ENCODE peak calls at places on chromosomes 4 and X, in ten cellular contexts. U is HFF-Myc, M is cardiac fibroblast, D is upper lobe of right lung, J is stomach, N is IMR-90, X is AG09309, C is GM10248, Z is Peyer's patch, O is GM13976. V is an unnamed sample.

GRCh38 chr4:8472689-8473197 is 32.2 kb downstream of the TRMT44 start:
- DNase-seq in U (peak), M (peak), D (no peak), J (no peak), N (peak), X (peak), C (no peak), Z (no peak), O (no peak), V (peak)

GRCh38 chrX:35665311-35665710 is 132.8 kb upstream of the MAGEB16 start:
- DNase-seq in U (no peak), M (no peak), D (no peak), J (no peak), N (no peak), X (no peak), C (no peak), Z (no peak), O (no peak), V (no peak)

GRCh38 chr4:183746305-183747229 is 87.5 kb downstream of the TRAPPC11 start:
- DNase-seq in U (no peak), M (no peak), D (no peak), J (no peak), N (peak), X (peak), C (no peak), Z (no peak), O (no peak), V (no peak)

GRCh38 chr4:27278615-27279014 is 418.0 kb downstream of the STIM2 start:
- DNase-seq in U (peak), M (no peak), D (no peak), J (no peak), N (peak), X (peak), C (no peak), Z (no peak), O (no peak), V (no peak)

GRCh38 chr4:113398441-113399143 is 349.1 kb downstream of the ANK2 start:
- DNase-seq in U (no peak), M (no peak), D (no peak), J (no peak), N (no peak), X (no peak), C (no peak), Z (no peak), O (no peak), V (no peak)

GRCh38 chr4:104532677-104533076 is 38.0 kb upstream of the CXXC4 start:
- DNase-seq in U (no peak), M (no peak), D (no peak), J (no peak), N (no peak), X (no peak), C (no peak), Z (no peak), O (no peak), V (no peak)

GRCh38 chrX:46262299-46262698 is 282.9 kb downstream of the ZNF674 start:
- DNase-seq in U (no peak), M (no peak), D (no peak), J (no peak), N (no peak), X (no peak), C (no peak), Z (no peak), O (no peak), V (no peak)

GRCh38 chr4:76896731-76897521 is 1.0 kb downstream of the SOWAHB start:
- DNase-seq in U (no peak), M (peak), D (peak), J (peak), N (peak), X (no peak), C (peak), Z (peak), O (peak), V (no peak)

GRCh38 chr4:145488310-145488709 is 6.7 kb downstream of the SMAD1 start:
- DNase-seq in U (no peak), M (no peak), D (no peak), J (no peak), N (no peak), X (no peak), C (no peak), Z (no peak), O (no peak), V (no peak)

GRCh38 chr4:38759077-38759789 is 23.6 kb downstream of the TLR10 start:
- DNase-seq in U (peak), M (peak), D (no peak), J (peak), N (peak), X (no peak), C (peak), Z (no peak), O (peak), V (no peak)

GRCh38 chrX:153549807-153550206 is 32.4 kb downstream of the ATP2B3 start:
- DNase-seq in U (no peak), M (no peak), D (no peak), J (no peak), N (no peak), X (no peak), C (no peak), Z (no peak), O (no peak), V (no peak)
- TF ChIP-seq CTCF in U (no peak), M (no peak), D (no peak), J (no peak), N (no peak), X (no peak), C (no peak), Z (no peak), O (no peak), V (no peak)

DNA sequence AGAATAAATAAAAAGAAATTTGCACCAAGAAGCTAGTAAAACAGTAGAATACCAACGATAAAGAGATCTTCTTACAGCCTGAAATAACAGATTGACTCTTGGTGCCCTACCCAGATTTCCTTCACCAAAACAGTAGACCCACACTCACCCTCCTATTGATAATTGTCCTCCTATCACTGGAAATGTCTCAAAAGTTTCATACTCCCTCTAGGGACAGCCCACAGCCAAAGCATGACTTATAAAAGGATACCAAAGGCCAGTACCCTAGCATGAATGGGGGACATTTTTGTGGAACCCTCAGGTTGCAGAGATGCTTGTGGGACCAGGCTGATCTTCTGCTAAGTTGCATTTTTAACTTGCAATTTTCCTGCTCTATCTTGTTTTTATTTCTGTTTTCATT is 104.1 kb downstream of the INPP4B start:
- DNase-seq in U (no peak), M (no peak), D (no peak), J (no peak), N (no peak), X (no peak), C (no peak), Z (no peak), O (no peak), V (no peak)
- TF ChIP-seq CTCF in U (no peak), M (peak), D (no peak), J (no peak), N (no peak), X (peak), C (no peak), Z (no peak), O (no peak), V (no peak)

DNA sequence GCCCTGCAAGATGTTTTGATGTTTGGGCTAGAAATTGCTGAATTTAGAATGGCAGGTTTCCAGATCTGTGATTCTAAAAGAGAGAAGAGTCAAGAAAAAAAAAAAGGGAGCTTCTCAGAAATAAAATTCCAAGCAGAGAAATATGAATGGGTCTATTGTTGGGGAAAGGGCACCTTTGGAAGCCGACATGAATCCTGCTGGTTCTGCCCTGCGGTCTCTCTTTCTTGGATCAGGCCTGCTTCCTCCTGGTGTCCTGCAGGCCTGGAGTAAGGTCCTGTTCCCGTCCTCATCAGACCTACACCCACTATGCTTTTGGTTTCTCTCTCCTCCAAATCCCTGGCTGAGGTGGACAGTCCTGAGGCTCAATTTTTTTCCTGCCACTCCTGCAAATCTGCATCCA is 109.8 kb upstream of the TRIM2 start:
- DNase-seq in U (no peak), M (no peak), D (no peak), J (no peak), N (no peak), X (no peak), C (no peak), Z (no peak), O (no peak), V (no peak)
- TF ChIP-seq CTCF in U (no peak), M (no peak), D (no peak), J (no peak), N (no peak), X (no peak), C (no peak), Z (no peak), O (no peak), V (no peak)

DNA sequence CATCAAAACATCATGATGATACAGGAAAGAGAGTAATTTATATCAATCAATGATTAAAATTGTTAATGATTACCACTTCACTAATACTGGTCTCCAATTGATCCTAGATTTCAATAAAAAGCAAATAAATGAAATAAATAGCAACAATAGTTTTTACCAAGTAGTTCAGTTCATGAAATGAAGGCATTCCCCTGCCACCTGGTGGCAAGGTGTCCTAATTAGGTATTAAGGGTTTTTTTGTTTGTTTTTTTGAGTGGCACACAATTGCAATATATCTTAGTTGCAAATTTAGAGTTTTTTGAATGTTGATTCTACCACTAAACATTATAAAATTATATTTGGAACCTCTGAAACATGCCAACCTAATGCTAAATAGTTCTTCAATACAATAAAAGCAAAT is 157.4 kb upstream of the PDE5A start:
- DNase-seq in U (no peak), M (peak), D (no peak), J (peak), N (peak), X (no peak), C (no peak), Z (no peak), O (no peak), V (no peak)
- TF ChIP-seq CTCF in U (peak), M (no peak), D (peak), J (peak), N (peak), X (peak), C (no peak), Z (peak), O (no peak), V (peak)

DNA sequence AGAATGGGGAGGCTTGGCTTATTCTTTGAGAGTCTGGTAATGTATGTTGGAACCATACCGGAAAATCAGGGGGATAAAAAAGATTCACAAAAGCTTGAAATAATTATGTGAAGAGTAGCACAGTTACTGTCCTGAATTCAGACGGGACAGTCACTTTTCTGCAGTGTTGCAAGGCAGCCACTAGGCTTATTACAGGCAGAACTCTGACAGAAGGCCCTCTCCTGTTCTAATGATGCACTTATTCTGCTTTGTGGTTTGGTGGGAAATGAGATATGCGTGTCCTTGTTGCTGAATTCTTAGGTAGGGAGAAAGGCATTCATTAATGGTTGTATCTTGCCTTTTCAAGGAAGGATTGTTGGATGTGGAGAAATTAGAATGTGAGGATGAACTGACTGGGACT is 37.2 kb downstream of the GUCY1B1 start:
- DNase-seq in U (no peak), M (peak), D (no peak), J (no peak), N (peak), X (no peak), C (no peak), Z (no peak), O (no peak), V (no peak)
- TF ChIP-seq CTCF in U (peak), M (peak), D (peak), J (no peak), N (peak), X (peak), C (no peak), Z (no peak), O (no peak), V (peak)

GRCh38 chr4:82679531-82679930 is 117.7 kb upstream of the TMEM150C start:
- DNase-seq in U (no peak), M (no peak), D (no peak), J (no peak), N (no peak), X (no peak), C (no peak), Z (no peak), O (no peak), V (no peak)
- TF ChIP-seq CTCF in U (no peak), M (no peak), D (no peak), J (no peak), N (no peak), X (no peak), C (no peak), Z (no peak), O (no peak), V (no peak)

DNA sequence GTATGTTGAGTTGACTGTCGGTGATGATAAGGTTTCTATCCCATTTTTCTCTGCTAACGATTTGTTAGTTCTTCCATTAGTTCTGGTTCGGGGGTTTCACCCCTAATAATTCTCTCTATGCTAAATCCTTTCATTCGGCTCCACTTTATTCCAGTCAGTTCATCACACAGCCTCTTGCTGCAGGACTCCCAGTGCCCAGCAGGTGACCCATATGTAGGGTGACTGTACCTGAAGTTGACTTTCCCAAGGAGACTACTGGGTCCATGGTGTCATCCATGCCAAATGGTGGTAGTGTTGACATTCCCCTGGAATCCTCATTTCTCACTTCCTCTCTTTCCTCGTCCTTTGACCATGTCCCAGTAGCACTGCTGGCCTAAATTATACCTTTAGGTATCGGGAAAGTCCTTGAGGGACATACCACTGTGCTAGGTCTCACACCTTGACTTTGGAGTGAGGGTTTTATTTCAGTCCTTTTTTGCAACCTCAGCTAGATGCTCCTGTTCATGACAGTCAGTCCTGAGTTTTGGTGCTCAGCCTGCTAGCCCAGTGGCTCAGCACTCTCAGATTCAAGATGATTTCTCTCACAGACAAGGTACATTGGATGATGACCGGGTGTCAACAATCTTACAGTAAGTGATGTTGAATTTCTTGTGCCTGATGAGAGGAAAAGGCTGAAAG is 105.1 kb upstream of the ARHGAP24 start:
- DNase-seq in U (no peak), M (no peak), D (no peak), J (no peak), N (no peak), X (no peak), C (no peak), Z (no peak), O (no peak), V (no peak)
- TF ChIP-seq CTCF in U (no peak), M (peak), D (no peak), J (no peak), N (no peak), X (no peak), C (no peak), Z (no peak), O (no peak), V (no peak)